ENCODE peak calls at places on chromosomes 1 and 21, in four cellular contexts. One of them, this sample, is unnamed.

GRCh38 chr1:21664806-21665588 is 4.2 kb downstream of the RAP1GAP start:
- DNase-seq in ACHN: no peak
- DNase-seq in GDM1: no peak
- DNase-seq in ELR: no peak
- DNase-seq in this sample: no peak

GRCh38 chr1:39117985-39118384 is 86.5 kb upstream of the MACF1 start:
- DNase-seq in ELR: no peak
- DNase-seq in ACHN: no peak
- DNase-seq in GDM1: no peak
- DNase-seq in this sample: no peak

GRCh38 chr1:22450421-22451021 is 1.1 kb upstream of the ZBTB40 start:
- DNase-seq in ACHN: no peak
- DNase-seq in ELR: no peak
- DNase-seq in GDM1: no peak
- DNase-seq in this sample: no peak

GRCh38 chr1:3501856-3502665 is 47.6 kb downstream of the ARHGEF16 start:
- DNase-seq in GDM1: no peak
- DNase-seq in ACHN: peak
- DNase-seq in ELR: peak
- DNase-seq in this sample: peak

GRCh38 chr1:42682739-42683529 is 716 bp downstream of the YBX1 start:
- DNase-seq in GDM1: peak
- DNase-seq in ACHN: peak
- DNase-seq in ELR: peak
- DNase-seq in this sample: peak

GRCh38 chr1:65958561-65959350 is 166.1 kb downstream of the PDE4B start:
- DNase-seq in GDM1: no peak
- DNase-seq in ACHN: peak
- DNase-seq in ELR: peak
- DNase-seq in this sample: peak

GRCh38 chr21:39537571-39537970 is 75.2 kb upstream of the B3GALT5 start:
- DNase-seq in GDM1: no peak
- DNase-seq in ACHN: no peak
- DNase-seq in ELR: no peak
- DNase-seq in this sample: no peak

GRCh38 chr1:18066576-18066975 is 41.0 kb upstream of the IGSF21 start:
- DNase-seq in GDM1: no peak
- DNase-seq in ACHN: no peak
- DNase-seq in ELR: no peak
- DNase-seq in this sample: no peak

GRCh38 chr21:22136770-22137169 is 1138.6 kb downstream of the NCAM2 start:
- DNase-seq in ELR: no peak
- DNase-seq in ACHN: no peak
- DNase-seq in GDM1: no peak
- DNase-seq in this sample: no peak

GRCh38 chr1:14970115-14970798 is 183.3 kb upstream of the TMEM51 start:
- DNase-seq in ELR: peak
- DNase-seq in GDM1: no peak
- DNase-seq in ACHN: peak
- DNase-seq in this sample: peak